ENCODE peak calls at places on chromosomes 4 and X, in six cellular contexts. One of them, this sample, is unnamed. For H3K27me3, the result is how much of the 10 kb centered on the place peaks cover.

GRCh38 chr4:99033956-99034355 is 38.4 kb downstream of the METAP1 start:
- DNase-seq in IMR-90: peak
- DNase-seq in esophagus muscularis mucosa: no peak
- DNase-seq in thoracic aorta: no peak
- DNase-seq in brain microvascular endothelial cell: no peak
- DNase-seq in CD4-positive, alpha-beta T cell: no peak
- DNase-seq in this sample: no peak

GRCh38 chrX:23100826-23101225 is 101.1 kb downstream of the DDX53 start:
- DNase-seq in IMR-90: no peak
- DNase-seq in esophagus muscularis mucosa: no peak
- DNase-seq in thoracic aorta: no peak
- DNase-seq in brain microvascular endothelial cell: no peak
- DNase-seq in CD4-positive, alpha-beta T cell: no peak
- DNase-seq in this sample: no peak

GRCh38 chrX:37383313-37383712 is 34.1 kb downstream of the PRRG1 start:
- DNase-seq in IMR-90: peak
- DNase-seq in esophagus muscularis mucosa: no peak
- DNase-seq in thoracic aorta: no peak
- DNase-seq in brain microvascular endothelial cell: no peak
- DNase-seq in CD4-positive, alpha-beta T cell: no peak
- DNase-seq in this sample: no peak

GRCh38 chrX:38505583-38505982 is 55.8 kb upstream of the TSPAN7 start:
- DNase-seq in IMR-90: no peak
- DNase-seq in esophagus muscularis mucosa: no peak
- DNase-seq in thoracic aorta: no peak
- DNase-seq in brain microvascular endothelial cell: no peak
- DNase-seq in CD4-positive, alpha-beta T cell: no peak
- DNase-seq in this sample: no peak

GRCh38 chr4:74033721-74034120 is 4.8 kb downstream of the CXCL3 start:
- DNase-seq in IMR-90: peak
- DNase-seq in esophagus muscularis mucosa: no peak
- DNase-seq in thoracic aorta: no peak
- DNase-seq in brain microvascular endothelial cell: no peak
- DNase-seq in CD4-positive, alpha-beta T cell: no peak
- DNase-seq in this sample: no peak

GRCh38 chr4:168308912-168309311 is 9.6 kb downstream of the DDX60 start:
- DNase-seq in IMR-90: no peak
- DNase-seq in esophagus muscularis mucosa: no peak
- DNase-seq in thoracic aorta: no peak
- DNase-seq in brain microvascular endothelial cell: no peak
- DNase-seq in CD4-positive, alpha-beta T cell: no peak
- DNase-seq in this sample: no peak

GRCh38 chr4:16133406-16133805 is 49.6 kb upstream of the PROM1 start:
- DNase-seq in IMR-90: no peak
- DNase-seq in esophagus muscularis mucosa: no peak
- DNase-seq in thoracic aorta: no peak
- DNase-seq in brain microvascular endothelial cell: no peak
- DNase-seq in CD4-positive, alpha-beta T cell: no peak
- DNase-seq in this sample: no peak

GRCh38 chr4:139562067-139562684 is 6.2 kb upstream of the SETD7 start:
- DNase-seq in IMR-90: no peak
- DNase-seq in esophagus muscularis mucosa: no peak
- DNase-seq in thoracic aorta: no peak
- DNase-seq in brain microvascular endothelial cell: no peak
- DNase-seq in CD4-positive, alpha-beta T cell: no peak
- DNase-seq in this sample: no peak

GRCh38 chr4:140426610-140427103 is 791 bp downstream of the CLGN start:
- DNase-seq in IMR-90: no peak
- DNase-seq in esophagus muscularis mucosa: no peak
- DNase-seq in thoracic aorta: no peak
- DNase-seq in brain microvascular endothelial cell: no peak
- DNase-seq in CD4-positive, alpha-beta T cell: no peak
- DNase-seq in this sample: peak

GRCh38 chr4:13522282-13523104 is 21.8 kb downstream of the NKX3-2 start:
- DNase-seq in IMR-90: no peak
- DNase-seq in esophagus muscularis mucosa: no peak
- DNase-seq in thoracic aorta: no peak
- DNase-seq in brain microvascular endothelial cell: no peak
- DNase-seq in CD4-positive, alpha-beta T cell: no peak
- DNase-seq in this sample: no peak

GRCh38 chr4:162461952-162462351 is 298.2 kb upstream of the FSTL5 start:
- DNase-seq in IMR-90: no peak
- DNase-seq in esophagus muscularis mucosa: no peak
- DNase-seq in thoracic aorta: no peak
- DNase-seq in brain microvascular endothelial cell: no peak
- DNase-seq in CD4-positive, alpha-beta T cell: no peak
- DNase-seq in this sample: no peak

GRCh38 chr4:129129143-129129542 is 33.2 kb downstream of the C4orf33 start:
- DNase-seq in IMR-90: no peak
- DNase-seq in esophagus muscularis mucosa: no peak
- DNase-seq in thoracic aorta: no peak
- DNase-seq in brain microvascular endothelial cell: no peak
- DNase-seq in CD4-positive, alpha-beta T cell: no peak
- DNase-seq in this sample: no peak

GRCh38 chr4:132498215-132498614 is 650.9 kb upstream of the PCDH10 start:
- DNase-seq in IMR-90: no peak
- DNase-seq in esophagus muscularis mucosa: no peak
- DNase-seq in thoracic aorta: no peak
- DNase-seq in brain microvascular endothelial cell: no peak
- DNase-seq in CD4-positive, alpha-beta T cell: no peak
- DNase-seq in this sample: no peak

GRCh38 chrX:125621588-125621927 is 301.9 kb downstream of the TEX13C start:
- DNase-seq in IMR-90: no peak
- DNase-seq in esophagus muscularis mucosa: peak
- DNase-seq in thoracic aorta: no peak
- DNase-seq in brain microvascular endothelial cell: no peak
- DNase-seq in CD4-positive, alpha-beta T cell: no peak
- DNase-seq in this sample: no peak

GRCh38 chr4:101205878-101206277 is 141.4 kb downstream of the PPP3CA start:
- DNase-seq in IMR-90: peak
- DNase-seq in esophagus muscularis mucosa: no peak
- DNase-seq in thoracic aorta: no peak
- DNase-seq in brain microvascular endothelial cell: peak
- DNase-seq in CD4-positive, alpha-beta T cell: peak
- DNase-seq in this sample: peak

GRCh38 chr4:111475001-111475400 is 670.3 kb upstream of the FAM241A start:
- DNase-seq in IMR-90: peak
- DNase-seq in esophagus muscularis mucosa: no peak
- DNase-seq in thoracic aorta: no peak
- DNase-seq in brain microvascular endothelial cell: peak
- DNase-seq in CD4-positive, alpha-beta T cell: no peak
- DNase-seq in this sample: no peak

GRCh38 chr4:168551211-168551610 is 54.4 kb downstream of the PALLD start:
- DNase-seq in IMR-90: peak
- DNase-seq in esophagus muscularis mucosa: no peak
- DNase-seq in thoracic aorta: no peak
- DNase-seq in brain microvascular endothelial cell: no peak
- DNase-seq in CD4-positive, alpha-beta T cell: no peak
- DNase-seq in this sample: no peak

GRCh38 chr4:82431026-82431745 is 796 bp downstream of the ENOPH1 start:
- DNase-seq in IMR-90: peak
- DNase-seq in esophagus muscularis mucosa: no peak
- DNase-seq in thoracic aorta: no peak
- DNase-seq in brain microvascular endothelial cell: peak
- DNase-seq in CD4-positive, alpha-beta T cell: peak
- DNase-seq in this sample: peak

DNA sequence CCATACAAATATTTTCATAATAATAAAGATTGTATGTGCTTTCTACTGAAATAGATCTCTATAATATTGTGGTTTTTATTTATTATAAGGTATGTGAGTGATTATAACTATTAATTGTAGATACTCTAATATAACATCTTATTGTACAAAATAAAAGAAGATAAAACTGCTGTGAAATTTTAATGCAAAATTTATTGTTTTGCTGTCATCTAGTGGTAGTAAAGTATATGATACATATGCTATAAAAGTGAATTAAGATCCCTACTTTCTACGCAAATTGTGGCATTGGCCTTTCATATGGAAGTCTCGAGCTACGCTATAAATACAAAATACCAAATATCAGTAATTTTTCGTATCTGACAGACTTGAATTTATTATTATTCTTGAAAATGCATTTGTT is 19.3 kb downstream of the YIPF7 start:
- DNase-seq in IMR-90: no peak
- DNase-seq in esophagus muscularis mucosa: no peak
- DNase-seq in thoracic aorta: no peak
- DNase-seq in brain microvascular endothelial cell: no peak
- DNase-seq in CD4-positive, alpha-beta T cell: no peak
- DNase-seq in this sample: no peak
- TF ChIP-seq CTCF in IMR-90: peak
- TF ChIP-seq CTCF in esophagus muscularis mucosa: no peak
- TF ChIP-seq CTCF in thoracic aorta: no peak
- TF ChIP-seq CTCF in brain microvascular endothelial cell: no peak
- TF ChIP-seq CTCF in CD4-positive, alpha-beta T cell: no peak
- TF ChIP-seq CTCF in this sample: no peak

GRCh38 chrX:115174548-115174947 is 14.7 kb upstream of the RBMXL3 start:
- DNase-seq in IMR-90: peak
- DNase-seq in esophagus muscularis mucosa: no peak
- DNase-seq in thoracic aorta: no peak
- DNase-seq in brain microvascular endothelial cell: no peak
- DNase-seq in CD4-positive, alpha-beta T cell: no peak
- DNase-seq in this sample: no peak
- H3K27me3 ChIP-seq in IMR-90: under half
- H3K27me3 ChIP-seq in esophagus muscularis mucosa: under half
- H3K27me3 ChIP-seq in thoracic aorta: under half
- H3K27me3 ChIP-seq in brain microvascular endothelial cell: under half
- H3K27me3 ChIP-seq in CD4-positive, alpha-beta T cell: under half
- H3K27me3 ChIP-seq in this sample: under half

DNA sequence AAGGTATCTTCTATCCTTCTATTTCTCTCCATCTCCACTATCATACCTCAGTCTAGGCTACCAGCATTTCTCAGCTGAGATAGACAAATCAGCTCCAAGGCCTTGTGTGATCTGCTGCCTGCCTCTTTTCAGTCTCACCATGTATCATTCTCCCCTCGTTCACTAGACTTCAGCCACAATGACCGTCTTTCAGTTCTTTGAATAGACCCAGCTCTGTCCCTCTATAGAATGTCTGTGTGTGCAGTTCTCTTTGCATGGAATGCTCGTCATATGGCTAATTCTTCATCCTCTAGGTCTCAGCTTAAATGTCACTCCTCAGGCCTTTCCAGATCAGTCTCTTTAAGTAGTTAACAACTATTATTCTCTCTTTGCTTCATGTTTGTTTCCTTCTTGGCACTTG is 6.5 kb downstream of the IGBP1 start:
- DNase-seq in IMR-90: no peak
- DNase-seq in esophagus muscularis mucosa: no peak
- DNase-seq in thoracic aorta: no peak
- DNase-seq in brain microvascular endothelial cell: no peak
- DNase-seq in CD4-positive, alpha-beta T cell: no peak
- DNase-seq in this sample: no peak
- TF ChIP-seq CTCF in IMR-90: no peak
- TF ChIP-seq CTCF in esophagus muscularis mucosa: no peak
- TF ChIP-seq CTCF in thoracic aorta: no peak
- TF ChIP-seq CTCF in brain microvascular endothelial cell: no peak
- TF ChIP-seq CTCF in CD4-positive, alpha-beta T cell: no peak
- TF ChIP-seq CTCF in this sample: no peak

DNA sequence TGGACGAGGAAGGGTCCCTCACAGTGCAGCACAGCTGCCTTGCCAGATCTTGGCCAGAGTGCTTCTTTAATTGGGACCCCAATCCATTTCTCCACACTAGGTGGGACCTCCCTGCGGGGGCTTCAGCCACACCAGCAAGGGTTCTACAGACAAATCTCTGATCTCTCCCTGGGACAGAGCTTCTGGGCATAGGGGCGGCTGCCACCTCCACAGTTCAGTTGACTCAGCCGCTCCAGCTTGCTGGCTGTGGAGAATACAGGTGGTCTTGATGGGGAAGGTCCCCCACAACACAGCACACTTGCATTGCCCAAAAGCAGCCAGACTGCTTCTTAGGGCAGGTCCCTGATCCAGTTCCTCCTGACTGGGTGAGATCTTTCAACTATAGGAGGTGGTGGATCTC is 199.6 kb downstream of the EDA start:
- DNase-seq in IMR-90: no peak
- DNase-seq in esophagus muscularis mucosa: no peak
- DNase-seq in thoracic aorta: no peak
- DNase-seq in brain microvascular endothelial cell: no peak
- DNase-seq in CD4-positive, alpha-beta T cell: no peak
- DNase-seq in this sample: no peak
- H3K27me3 ChIP-seq in IMR-90: under half
- H3K27me3 ChIP-seq in esophagus muscularis mucosa: under half
- H3K27me3 ChIP-seq in thoracic aorta: under half
- H3K27me3 ChIP-seq in brain microvascular endothelial cell: under half
- H3K27me3 ChIP-seq in CD4-positive, alpha-beta T cell: under half
- H3K27me3 ChIP-seq in this sample: under half

DNA sequence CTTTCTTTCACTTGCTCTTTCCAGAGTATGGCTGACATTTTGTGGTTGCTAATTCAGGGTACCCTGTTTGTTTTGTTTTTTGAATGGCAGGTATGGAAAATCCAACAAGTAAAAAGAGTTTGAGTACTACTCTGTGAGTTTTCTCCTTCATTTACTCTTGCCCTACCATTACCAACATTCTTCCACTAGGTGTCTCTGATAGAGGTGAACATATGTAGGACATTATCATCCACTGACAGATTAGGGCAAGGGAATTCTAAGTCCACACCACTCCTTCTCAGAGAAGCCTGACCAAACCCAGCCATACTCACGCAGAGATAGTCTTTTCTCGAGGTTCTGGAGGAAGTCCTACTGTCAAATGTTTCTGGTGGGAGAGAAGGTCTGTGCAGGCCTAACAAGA is 36.7 kb upstream of the HDAC8 start:
- DNase-seq in IMR-90: peak
- DNase-seq in esophagus muscularis mucosa: no peak
- DNase-seq in thoracic aorta: no peak
- DNase-seq in brain microvascular endothelial cell: no peak
- DNase-seq in CD4-positive, alpha-beta T cell: no peak
- DNase-seq in this sample: no peak
- TF ChIP-seq CTCF in IMR-90: no peak
- TF ChIP-seq CTCF in esophagus muscularis mucosa: no peak
- TF ChIP-seq CTCF in thoracic aorta: no peak
- TF ChIP-seq CTCF in brain microvascular endothelial cell: peak
- TF ChIP-seq CTCF in CD4-positive, alpha-beta T cell: no peak
- TF ChIP-seq CTCF in this sample: peak

GRCh38 chr4:2217726-2218125 is 24.2 kb downstream of the HAUS3 start:
- DNase-seq in IMR-90: peak
- DNase-seq in esophagus muscularis mucosa: no peak
- DNase-seq in thoracic aorta: no peak
- DNase-seq in brain microvascular endothelial cell: no peak
- DNase-seq in CD4-positive, alpha-beta T cell: no peak
- DNase-seq in this sample: no peak
- H3K27me3 ChIP-seq in IMR-90: under half
- H3K27me3 ChIP-seq in esophagus muscularis mucosa: under half
- H3K27me3 ChIP-seq in thoracic aorta: under half
- H3K27me3 ChIP-seq in brain microvascular endothelial cell: under half
- H3K27me3 ChIP-seq in CD4-positive, alpha-beta T cell: under half
- H3K27me3 ChIP-seq in this sample: under half

This sample was measured in GM06990.